ENCODE peak calls at places on chromosomes 12 and 14, in eight cellular contexts. X, R, H, J, T, S, Q and Z are unnamed samples.
A peak's percentile ranks its signal among the peaks of the same experiment; 100 is the strongest.

GRCh38 chr12:119179335-119180021 is 747 bp downstream of the HSPB8 start:
- DNase-seq in X (no peak), R (peak; percentile 53), H (peak; percentile 58), J (no peak), T (no peak), S (peak; percentile 73), Q (peak; percentile 67), Z (peak; percentile 39)

GRCh38 chr12:127680516-127680915 is 586.5 kb upstream of the TMEM132C start:
- DNase-seq in X (no peak), R (no peak), H (no peak), J (no peak), T (no peak), S (no peak), Q (no peak), Z (no peak)

GRCh38 chr14:61753631-61754030 is 8.6 kb upstream of the SNAPC1 start:
- DNase-seq in X (no peak), R (no peak), H (no peak), J (no peak), T (no peak), S (no peak), Q (no peak), Z (no peak)

GRCh38 chr14:24838945-24839616 is 205.1 kb upstream of the GZMB start:
- DNase-seq in X (no peak), R (no peak), H (no peak), J (no peak), T (no peak), S (no peak), Q (no peak), Z (no peak)

GRCh38 chr12:111757361-111758119 is 9.2 kb upstream of the ALDH2 start:
- DNase-seq in X (no peak), R (peak; percentile 55), H (peak; percentile 62), J (no peak), T (no peak), S (peak; percentile 33), Q (no peak), Z (no peak)

GRCh38 chr12:123847019-123847418 is 84.9 kb downstream of the DNAH10 start:
- DNase-seq in X (no peak), R (no peak), H (no peak), J (no peak), T (no peak), S (no peak), Q (no peak), Z (no peak)

GRCh38 chr12:13436696-13437391 is 240.3 kb downstream of the EMP1 start:
- DNase-seq in X (peak; percentile 71), R (peak; percentile 22), H (peak; percentile 73), J (no peak), T (no peak), S (peak; percentile 45), Q (no peak), Z (peak; percentile 17)

GRCh38 chr14:39576726-39577125 is 144.5 kb upstream of the FBXO33 start:
- DNase-seq in X (no peak), R (no peak), H (no peak), J (no peak), T (no peak), S (no peak), Q (no peak), Z (no peak)

GRCh38 chr12:122834921-122835692 is at the start of gene HIP1R:
- DNase-seq in X (peak; percentile 51), R (no peak), H (peak; percentile 64), J (no peak), T (no peak), S (no peak), Q (no peak), Z (peak; percentile 38)

GRCh38 chr12:113333877-113334785 is 778 bp downstream of the SLC8B1 start:
- DNase-seq in X (no peak), R (peak; percentile 54), H (peak; percentile 40), J (no peak), T (no peak), S (no peak), Q (no peak), Z (no peak)

GRCh38 chr14:24576766-24577165 is 716 bp upstream of the CTSG start:
- DNase-seq in X (no peak), R (no peak), H (no peak), J (no peak), T (no peak), S (no peak), Q (no peak), Z (no peak)

GRCh38 chr14:37857774-37858266 is 262.4 kb downstream of the TTC6 start:
- DNase-seq in X (no peak), R (no peak), H (no peak), J (no peak), T (no peak), S (no peak), Q (no peak), Z (no peak)

GRCh38 chr14:83816755-83817154 is 1713.2 kb upstream of the FLRT2 start:
- DNase-seq in X (no peak), R (no peak), H (no peak), J (no peak), T (no peak), S (peak; percentile 20), Q (no peak), Z (no peak)

GRCh38 chr12:27615331-27615891 is 80.8 kb upstream of the REP15 start:
- DNase-seq in X (peak; percentile 79), R (no peak), H (no peak), J (no peak), T (no peak), S (no peak), Q (no peak), Z (peak; percentile 24)

GRCh38 chr14:87745507-87746118 is 247.4 kb downstream of the GALC start:
- DNase-seq in X (peak; percentile 54), R (peak; percentile 52), H (no peak), J (no peak), T (peak; percentile 45), S (peak; percentile 0), Q (peak; percentile 13), Z (peak; percentile 1)

GRCh38 chr14:67538501-67538900 is 5.4 kb downstream of the PLEKHH1 start:
- DNase-seq in X (no peak), R (no peak), H (no peak), J (no peak), T (no peak), S (no peak), Q (no peak), Z (no peak)

GRCh38 chr12:7373226-7373625 is 69.4 kb downstream of the ACSM4 start:
- DNase-seq in X (no peak), R (no peak), H (no peak), J (no peak), T (no peak), S (no peak), Q (no peak), Z (no peak)

GRCh38 chr14:61610900-61611299 is 84.4 kb upstream of the HIF1A start:
- DNase-seq in X (no peak), R (no peak), H (no peak), J (no peak), T (no peak), S (no peak), Q (no peak), Z (no peak)

GRCh38 chr12:65602579-65603295 is 221.5 kb upstream of the HMGA2 start:
- DNase-seq in X (peak; percentile 92), R (peak; percentile 80), H (peak; percentile 75), J (peak; percentile 62), T (peak; percentile 63), S (peak; percentile 92), Q (peak; percentile 65), Z (peak; percentile 81)

GRCh38 chr14:94088516-94088915 is 7.4 kb downstream of the IFI27L1 start:
- DNase-seq in X (no peak), R (no peak), H (no peak), J (no peak), T (no peak), S (no peak), Q (no peak), Z (no peak)

GRCh38 chr12:39287409-39287808 is 155.5 kb downstream of the KIF21A start:
- DNase-seq in X (no peak), R (no peak), H (no peak), J (no peak), T (no peak), S (no peak), Q (no peak), Z (no peak)

GRCh38 chr12:16385779-16386646 is 38.6 kb downstream of the MGST1 start:
- DNase-seq in X (peak; percentile 91), R (peak; percentile 53), H (peak; percentile 28), J (no peak), T (peak; percentile 37), S (peak; percentile 51), Q (peak; percentile 78), Z (peak; percentile 19)
- H3K27me3 ChIP-seq in X (no peaks in the 10 kb centered on the region), R (no peaks in the 10 kb centered on the region), H (no peaks in the 10 kb centered on the region), J (no peaks in the 10 kb centered on the region), T (no peaks in the 10 kb centered on the region), S (no peaks in the 10 kb centered on the region), Q (no peaks in the 10 kb centered on the region), Z (no peaks in the 10 kb centered on the region)

DNA sequence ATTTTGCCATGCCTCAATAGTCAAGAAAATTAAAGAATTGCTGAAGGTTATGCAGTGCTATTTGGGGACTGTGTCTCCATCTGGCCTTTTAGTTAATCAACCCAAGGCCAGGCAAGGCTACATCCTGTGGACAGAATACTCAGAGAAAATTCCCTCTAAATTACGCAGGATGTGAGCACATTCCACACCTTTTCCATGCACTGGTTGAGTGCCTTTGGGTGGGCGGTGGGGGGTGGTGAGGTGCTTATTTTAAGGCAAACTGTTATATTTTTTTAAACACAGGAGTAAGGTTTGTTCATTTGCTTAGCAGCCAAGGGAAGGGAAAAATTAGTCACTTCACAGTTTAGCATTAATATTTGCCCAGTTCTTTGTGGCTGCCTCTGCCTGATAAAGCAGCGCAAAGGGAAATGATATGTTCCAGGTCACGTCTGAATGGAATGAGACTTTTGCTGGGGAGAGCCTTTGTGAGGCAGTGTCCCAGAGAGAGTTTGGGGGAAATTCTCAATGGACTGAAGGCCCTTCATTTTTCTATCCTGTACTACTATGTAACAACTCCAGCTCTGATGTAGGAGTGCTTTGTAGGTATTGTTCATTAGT is 17.2 kb upstream of the KCNA5 start:
- DNase-seq in X (no peak), R (no peak), H (no peak), J (no peak), T (no peak), S (no peak), Q (no peak), Z (no peak)
- H3K27me3 ChIP-seq in X (peaks cover 41% of the 10 kb centered on the region), R (peaks cover 5% of the 10 kb centered on the region), H (peaks cover 7% of the 10 kb centered on the region), J (no peaks in the 10 kb centered on the region), T (no peaks in the 10 kb centered on the region), S (no peaks in the 10 kb centered on the region), Q (peaks cover 4% of the 10 kb centered on the region), Z (peaks cover 2% of the 10 kb centered on the region)

GRCh38 chr12:102958073-102958829 is 777 bp downstream of the ASCL1 start:
- DNase-seq in X (no peak), R (no peak), H (no peak), J (no peak), T (no peak), S (peak; percentile 6), Q (no peak), Z (peak; percentile 42)
- H3K27me3 ChIP-seq in X (peaks cover 100% of the 10 kb centered on the region), R (peaks cover 75% of the 10 kb centered on the region), H (peaks cover 83% of the 10 kb centered on the region), J (no peaks in the 10 kb centered on the region), T (peaks cover 86% of the 10 kb centered on the region), S (peaks cover 61% of the 10 kb centered on the region), Q (peaks cover 96% of the 10 kb centered on the region), Z (peaks cover 46% of the 10 kb centered on the region)

DNA sequence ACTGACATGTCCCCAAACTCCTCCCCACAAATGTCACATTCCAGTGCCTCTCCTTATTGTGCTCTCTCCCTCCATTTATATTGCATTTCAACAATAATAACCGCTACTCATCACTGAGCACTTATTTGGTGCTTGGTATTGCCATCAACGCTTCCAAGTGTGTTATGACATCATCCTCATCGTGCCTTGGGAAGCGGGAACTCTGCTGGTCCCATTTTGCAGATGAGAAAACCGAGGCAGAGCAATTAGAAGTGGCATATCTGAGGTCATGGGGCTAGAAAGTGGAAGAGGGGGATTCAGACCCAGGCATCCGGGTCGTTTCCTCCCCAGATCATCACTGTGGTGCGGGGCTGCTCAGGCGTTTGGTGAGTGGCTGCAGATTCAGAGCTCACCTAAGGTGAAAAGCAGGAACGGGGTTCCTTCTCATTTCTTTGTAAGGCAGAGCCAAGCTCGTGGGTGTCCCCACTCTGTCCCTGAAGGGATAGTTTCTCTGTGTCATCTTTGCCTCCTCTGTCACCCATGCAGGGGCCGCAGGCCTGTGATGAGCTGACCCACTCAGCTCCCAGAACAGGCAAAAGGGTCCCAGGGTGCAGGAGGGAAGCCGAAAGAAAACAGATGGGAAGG is 5.5 kb upstream of the FZD10 start:
- DNase-seq in X (no peak), R (no peak), H (no peak), J (no peak), T (no peak), S (no peak), Q (no peak), Z (no peak)
- H3K27me3 ChIP-seq in X (peaks cover 56% of the 10 kb centered on the region), R (peaks cover 52% of the 10 kb centered on the region), H (peaks cover 30% of the 10 kb centered on the region), J (peaks cover 2% of the 10 kb centered on the region), T (no peaks in the 10 kb centered on the region), S (peaks cover 19% of the 10 kb centered on the region), Q (peaks cover 89% of the 10 kb centered on the region), Z (peaks cover 31% of the 10 kb centered on the region)